ENCODE peak calls at places on chromosomes 11 and 22, in seven cellular contexts. E is RWPE1; O is NCI-H1417; M is globus pallidus; S is CD4-positive, alpha-beta T cell; Q is hippocampal formation; K is activated T-cell treated with anti-CD3 and anti-CD28 coated beads for 48 hours. V is an unnamed sample.

GRCh38 chr22:41532908-41533825 is 11.1 kb downstream of the POLR3H start:
- DNase-seq in K (peak), S (peak), Q (peak), E (no peak), O (peak), M (no peak), V (peak)

GRCh38 chr22:23395476-23396361 is 184.4 kb downstream of the IGLL1 start:
- DNase-seq in E (no peak), K (no peak), S (no peak), M (no peak), Q (no peak), O (no peak), V (no peak)

GRCh38 chr11:105456950-105457349 is 152.9 kb upstream of the GRIA4 start:
- DNase-seq in S (no peak), O (no peak), Q (no peak), K (no peak), E (no peak), M (no peak), V (no peak)

GRCh38 chr11:6469599-6469998 is 4.1 kb downstream of the TRIM3 start:
- DNase-seq in Q (no peak), E (no peak), S (no peak), M (no peak), K (no peak), O (no peak), V (no peak)

GRCh38 chr11:106218096-106218495 is 140.6 kb downstream of the AASDHPPT start:
- DNase-seq in Q (no peak), E (no peak), M (no peak), O (no peak), K (no peak), S (no peak), V (no peak)

GRCh38 chr11:78239781-78240180 is 51.1 kb downstream of the USP35 start:
- DNase-seq in E (no peak), O (no peak), Q (no peak), M (no peak), K (no peak), S (no peak), V (no peak)

GRCh38 chr22:39960791-39961746 is 872 bp downstream of the TMA7B start:
- DNase-seq in M (no peak), Q (no peak), E (no peak), K (peak), O (no peak), S (peak), V (peak)

GRCh38 chr11:82462588-82462987 is 271.1 kb downstream of the FAM181B start:
- DNase-seq in K (no peak), E (no peak), O (no peak), Q (no peak), M (no peak), S (no peak), V (no peak)

GRCh38 chr11:67117667-67118058 is 1.4 kb upstream of the KDM2A start:
- DNase-seq in O (no peak), K (peak), M (peak), Q (no peak), S (peak), E (no peak), V (no peak)

GRCh38 chr11:65424200-65425104 is 1.9 kb downstream of the NEAT1 start:
- DNase-seq in K (peak), M (peak), Q (peak), O (no peak), E (no peak), S (peak), V (no peak)

GRCh38 chr11:5992604-5993251 is 5.9 kb upstream of the OR52L1 start:
- DNase-seq in M (no peak), E (peak), S (no peak), O (no peak), K (no peak), Q (no peak), V (peak)

GRCh38 chr11:76782526-76783293 is 446 bp upstream of the TSKU start:
- DNase-seq in M (peak), K (peak), S (no peak), O (peak), E (peak), Q (peak), V (no peak)

GRCh38 chr22:19051381-19051780 is 70.8 kb downstream of the DGCR2 start:
- DNase-seq in M (no peak), K (no peak), O (peak), Q (no peak), S (no peak), E (no peak), V (no peak)

GRCh38 chr11:117315285-117316196 is 515 bp downstream of the BACE1 start:
- DNase-seq in O (no peak), M (no peak), Q (no peak), K (peak), S (no peak), E (no peak), V (peak)

GRCh38 chr11:1953489-1954284 is 6.6 kb downstream of the MRPL23 start:
- DNase-seq in O (no peak), Q (no peak), K (no peak), E (no peak), M (no peak), S (no peak), V (no peak)

GRCh38 chr22:19086417-19086816 is 35.8 kb downstream of the DGCR2 start:
- DNase-seq in O (no peak), M (no peak), Q (no peak), S (no peak), E (no peak), K (no peak), V (no peak)

GRCh38 chr11:112085822-112086421 is 634 bp downstream of the TIMM8B start:
- DNase-seq in O (no peak), Q (no peak), M (no peak), E (peak), S (peak), K (peak), V (peak)

GRCh38 chr22:33654173-33654890 is 265.9 kb downstream of the LARGE1 start:
- DNase-seq in S (no peak), M (no peak), Q (no peak), K (no peak), E (no peak), O (peak), V (no peak)

GRCh38 chr11:83044958-83045712 is 26.6 kb downstream of the RAB30 start:
- DNase-seq in M (no peak), S (no peak), E (peak), K (no peak), Q (no peak), O (peak), V (peak)

GRCh38 chr11:117970400-117971024 is 15.7 kb upstream of the IL10RA start:
- DNase-seq in O (no peak), K (no peak), S (no peak), E (no peak), M (no peak), Q (no peak), V (no peak)

GRCh38 chr11:128884703-128885338 is 6.3 kb upstream of the KCNJ5 start:
- DNase-seq in K (no peak), O (peak), E (peak), M (peak), S (peak), Q (peak), V (no peak)

GRCh38 chr11:64905516-64906313 is 11.3 kb downstream of the ATG2A start:
- DNase-seq in O (no peak), S (no peak), K (no peak), E (no peak), Q (no peak), M (no peak), V (no peak)

GRCh38 chr11:76807206-76807875 is 24.2 kb downstream of the TSKU start:
- DNase-seq in S (peak), E (no peak), Q (peak), O (peak), M (peak), K (peak), V (peak)

V was measured in GM12891.